ENCODE peak calls at places on chromosome 11, in seven cellular contexts. D is non-pigmented ciliary epithelial cell; F is D341Med; W is activated CD4-positive, alpha-beta T cell treated with anti-CD3 and anti-CD28 coated beads, Interleukin-2, amount 10 ng/mL, durations not matched to agents 7 days and 5 days; I is CD8-positive, alpha-beta memory T cell; L is nucleus accumbens; Y is activated CD4-positive, CD25-positive, alpha-beta regulatory T cell treated with anti-CD3 and anti-CD28 coated beads, Interleukin-2, amount 50 U/mL, for 16 hours. H is an unnamed sample.

GRCh38 chr11:62953811-62954210 is 31.0 kb downstream of the SLC22A6 start:
- DNase-seq in D (no peak), F (no peak), W (no peak), I (no peak), L (no peak), Y (no peak), H (no peak)

GRCh38 chr11:13289081-13289480 is 11.5 kb downstream of the BMAL1 start:
- DNase-seq in D (no peak), F (no peak), W (no peak), I (no peak), L (no peak), Y (no peak), H (no peak)

GRCh38 chr11:61627831-61628753 is 47.2 kb upstream of the SYT7 start:
- DNase-seq in D (no peak), F (peak; percentile 78), W (peak; percentile 42), I (no peak), L (no peak), Y (no peak), H (peak; percentile 81)

GRCh38 chr11:68200639-68201038 is 12.5 kb downstream of the KMT5B start:
- DNase-seq in D (no peak), F (no peak), W (no peak), I (no peak), L (no peak), Y (no peak), H (no peak)

GRCh38 chr11:47035108-47035507 is 98.5 kb downstream of the CSTPP1 start:
- DNase-seq in D (no peak), F (no peak), W (no peak), I (no peak), L (no peak), Y (no peak), H (no peak)

GRCh38 chr11:69033431-69033830 is 15.3 kb upstream of the TPCN2 start:
- DNase-seq in D (no peak), F (no peak), W (no peak), I (no peak), L (no peak), Y (no peak), H (no peak)

GRCh38 chr11:128616158-128616557 is 28.8 kb upstream of the ETS1 start:
- DNase-seq in D (no peak), F (no peak), W (no peak), I (no peak), L (peak; percentile 5), Y (no peak), H (no peak)

GRCh38 chr11:65576867-65577755 is 1.3 kb downstream of the EHBP1L1 start:
- DNase-seq in D (no peak), F (no peak), W (no peak), I (no peak), L (no peak), Y (no peak), H (no peak)

GRCh38 chr11:109853156-109853776 is 239.9 kb upstream of the ZC3H12C start:
- DNase-seq in D (peak; percentile 70), F (peak; percentile 33), W (peak; percentile 17), I (no peak), L (no peak), Y (no peak), H (peak; percentile 36)

GRCh38 chr11:107598225-107599139 is 7.5 kb downstream of the ELMOD1 start:
- DNase-seq in D (no peak), F (peak; percentile 66), W (no peak), I (no peak), L (no peak), Y (no peak), H (peak; percentile 40)

GRCh38 chr11:125165664-125166346 is 1.3 kb downstream of the PKNOX2 start:
- DNase-seq in D (no peak), F (peak; percentile 41), W (no peak), I (no peak), L (no peak), Y (no peak), H (peak; percentile 58)

GRCh38 chr11:116738975-116739374 is 33.8 kb downstream of the BUD13 start:
- DNase-seq in D (no peak), F (no peak), W (no peak), I (no peak), L (no peak), Y (no peak), H (no peak)

H was measured in NCI-H82.